ENCODE peak calls at places on chromosome X, in nine cellular contexts. S is T-helper 2 cell; C is nucleus accumbens; R is foreskin fibroblast; B is CD8-positive, alpha-beta T cell; I is cardiac muscle cell; J is SHP77; X is activated naive CD8-positive, alpha-beta T cell treated with anti-CD3 and anti-CD28 coated beads, Interleukin-2, amount 50 U/mL, for 24 hours; T is endothelial cell. W is an unnamed sample.

GRCh38 chrX:150361070-150361776 is 1.9 kb upstream of the MAMLD1 start:
- DNase-seq in S (no peak), C (no peak), R (no peak), B (peak; percentile 13), I (no peak), J (no peak), X (peak; percentile 20), T (peak; percentile 20), W (peak; percentile 28)

GRCh38 chrX:76538860-76539259 is 111.3 kb downstream of the MAGEE1 start:
- DNase-seq in S (no peak), C (no peak), R (no peak), B (no peak), I (no peak), J (no peak), X (no peak), T (no peak), W (no peak)

GRCh38 chrX:2654436-2655340 is 36.4 kb upstream of the CD99 start:
- DNase-seq in S (no peak), C (no peak), R (no peak), B (no peak), I (no peak), J (no peak), X (no peak), T (no peak), W (no peak)

GRCh38 chrX:118432799-118433198 is 62.8 kb upstream of the DOCK11 start:
- DNase-seq in S (no peak), C (no peak), R (no peak), B (no peak), I (no peak), J (no peak), X (no peak), T (no peak), W (no peak)

GRCh38 chrX:67651437-67652142 is 107.8 kb downstream of the AR start:
- DNase-seq in S (no peak), C (no peak), R (no peak), B (no peak), I (no peak), J (no peak), X (no peak), T (no peak), W (no peak)

GRCh38 chrX:40088803-40089540 is 8.8 kb downstream of the BCOR start:
- DNase-seq in S (no peak), C (no peak), R (no peak), B (no peak), I (no peak), J (no peak), X (no peak), T (no peak), W (no peak)

GRCh38 chrX:146602246-146602645 is 207.3 kb upstream of the CXorf51B start:
- DNase-seq in S (no peak), C (no peak), R (no peak), B (no peak), I (no peak), J (no peak), X (no peak), T (no peak), W (no peak)

GRCh38 chrX:16804923-16805464 is 18.7 kb downstream of the TXLNG start:
- DNase-seq in S (no peak), C (no peak), R (no peak), B (no peak), I (no peak), J (no peak), X (no peak), T (no peak), W (no peak)

GRCh38 chrX:11100281-11101035 is 10.7 kb upstream of the HCCS start:
- DNase-seq in S (no peak), C (no peak), R (peak; percentile 38), B (no peak), I (peak; percentile 78), J (peak; percentile 15), X (no peak), T (no peak), W (peak; percentile 61)

GRCh38 chrX:119880552-119881437 is 9.2 kb downstream of the NDUFA1 start:
- DNase-seq in S (no peak), C (no peak), R (peak; percentile 51), B (peak; percentile 23), I (peak; percentile 66), J (peak; percentile 16), X (no peak), T (peak; percentile 18), W (peak; percentile 29)

GRCh38 chrX:75181721-75182120 is 25.6 kb upstream of the ABCB7 start:
- DNase-seq in S (no peak), C (no peak), R (no peak), B (no peak), I (no peak), J (no peak), X (no peak), T (no peak), W (peak; percentile 42)

GRCh38 chrX:132389480-132389879 is 99.4 kb downstream of the MBNL3 start:
- DNase-seq in S (no peak), C (no peak), R (no peak), B (no peak), I (no peak), J (no peak), X (no peak), T (no peak), W (no peak)

GRCh38 chrX:75118296-75118695 is 37.8 kb downstream of the ABCB7 start:
- DNase-seq in S (no peak), C (no peak), R (no peak), B (no peak), I (no peak), J (no peak), X (no peak), T (no peak), W (no peak)

GRCh38 chrX:150573702-150574101 is 5.3 kb downstream of the MTM1 start:
- DNase-seq in S (no peak), C (no peak), R (no peak), B (no peak), I (no peak), J (no peak), X (peak; percentile 36), T (no peak), W (no peak)

GRCh38 chrX:68829594-68830485 is 1.0 kb downstream of the EFNB1 start:
- DNase-seq in S (no peak), C (no peak), R (peak; percentile 36), B (no peak), I (peak; percentile 45), J (no peak), X (peak; percentile 13), T (peak; percentile 16), W (no peak)

GRCh38 chrX:69158166-69159040 is 6.8 kb downstream of the PJA1 start:
- DNase-seq in S (no peak), C (no peak), R (peak; percentile 44), B (peak; percentile 27), I (peak; percentile 82), J (peak; percentile 17), X (peak; percentile 18), T (peak; percentile 24), W (peak; percentile 82)

GRCh38 chrX:150982235-150982785 is 825 bp upstream of the HMGB3 start:
- DNase-seq in S (no peak), C (no peak), R (no peak), B (no peak), I (no peak), J (no peak), X (no peak), T (no peak), W (no peak)

GRCh38 chrX:142001934-142002333 is 98.2 kb downstream of the MAGEC1 start:
- DNase-seq in S (no peak), C (no peak), R (no peak), B (no peak), I (no peak), J (no peak), X (no peak), T (no peak), W (no peak)

GRCh38 chrX:101117701-101118100 is 19.7 kb downstream of the CENPI start:
- DNase-seq in S (no peak), C (no peak), R (peak; percentile 8), B (no peak), I (peak; percentile 17), J (no peak), X (no peak), T (no peak), W (no peak)